ENCODE peak calls at places on chromosomes 11 and 22, in eight cellular contexts. Y is fibroblast of mammary gland; C is ACHN; R is activated CD4-positive, alpha-beta memory T cell treated with anti-CD3 and anti-CD28 coated beads, Interleukin-2, amount 10 ng/mL, durations not matched to agents 7 days and 5 days; F is activated CD8-positive, alpha-beta T cell treated with anti-CD3 and anti-CD28 coated beads for 36 hours; M is activated T-helper 9 cell treated with anti-CD3 and anti-CD28 coated beads, Interleukin-2, amount 50 U/mL, for 16 hours; S is OCI-LY7; O is activated CD4-positive, alpha-beta T cell treated with anti-CD3 and anti-CD28 coated beads for 24 hours. X is an unnamed sample.

GRCh38 chr11:36249271-36249670 is 40.0 kb downstream of the COMMD9 start:
- DNase-seq in R (no peak), O (no peak), S (no peak), Y (peak; percentile 94), F (peak; percentile 7), M (no peak), C (peak; percentile 30), X (peak; percentile 26)

GRCh38 chr22:43878079-43878795 is 13.6 kb downstream of the PNPLA5 start:
- DNase-seq in O (no peak), C (no peak), R (no peak), Y (peak; percentile 44), F (no peak), M (no peak), S (no peak), X (no peak)

GRCh38 chr22:38694945-38695344 is 5.8 kb downstream of the JOSD1 start:
- DNase-seq in C (no peak), F (no peak), Y (no peak), R (no peak), O (no peak), M (no peak), S (no peak), X (no peak)

GRCh38 chr11:132540586-132540985 is 991.7 kb downstream of the OPCML start:
- DNase-seq in C (no peak), R (no peak), S (no peak), F (no peak), M (no peak), Y (no peak), O (no peak), X (no peak)

GRCh38 chr11:416051-416756 is 1.4 kb upstream of the SIGIRR start:
- DNase-seq in Y (no peak), S (no peak), F (peak; percentile 40), O (no peak), R (no peak), C (no peak), M (no peak), X (peak; percentile 61)

GRCh38 chr11:105524286-105524685 is 85.6 kb upstream of the GRIA4 start:
- DNase-seq in F (no peak), Y (no peak), M (no peak), C (no peak), S (no peak), R (no peak), O (no peak), X (no peak)

GRCh38 chr11:68828155-68828931 is 13.4 kb downstream of the CPT1A start:
- DNase-seq in M (no peak), C (no peak), R (no peak), F (no peak), O (no peak), S (no peak), Y (no peak), X (peak; percentile 95)

GRCh38 chr11:2655320-2655719 is 44.5 kb downstream of the KCNQ1OT1 start:
- DNase-seq in R (no peak), O (no peak), M (no peak), Y (no peak), F (no peak), C (no peak), S (no peak), X (no peak)

GRCh38 chr22:42286205-42286604 is 15.8 kb upstream of the TCF20 start:
- DNase-seq in F (no peak), Y (no peak), R (peak; percentile 59), M (no peak), O (no peak), S (peak; percentile 72), C (no peak), X (peak; percentile 65)

GRCh38 chr11:46659908-46660307 is 40.5 kb downstream of the ARHGAP1 start:
- DNase-seq in F (no peak), O (no peak), Y (peak; percentile 81), R (no peak), C (no peak), S (no peak), M (no peak), X (peak; percentile 97)

GRCh38 chr11:27693398-27693797 is 6.9 kb downstream of the BDNF start:
- DNase-seq in Y (no peak), C (no peak), S (no peak), M (no peak), F (no peak), O (no peak), R (no peak), X (no peak)

GRCh38 chr22:31102441-31103081 is 4.8 kb downstream of the SELENOM start:
- DNase-seq in O (no peak), F (no peak), R (no peak), M (no peak), Y (peak; percentile 96), C (peak; percentile 17), S (no peak), X (peak; percentile 66)

GRCh38 chr22:49847751-49848689 is 5.6 kb upstream of the ZBED4 start:
- DNase-seq in S (no peak), R (no peak), F (no peak), C (no peak), M (no peak), Y (no peak), O (no peak), X (peak; percentile 74)

GRCh38 chr11:86869966-86870570 is 69.7 kb downstream of the PRSS23 start:
- DNase-seq in R (peak; percentile 55), S (peak; percentile 53), Y (peak; percentile 70), M (peak; percentile 4), C (peak; percentile 57), O (peak; percentile 19), F (peak; percentile 67), X (peak; percentile 54)

GRCh38 chr11:118820412-118821357 is 29.7 kb upstream of the DDX6 start:
- DNase-seq in S (peak; percentile 91), O (no peak), C (peak; percentile 73), Y (peak; percentile 19), R (peak; percentile 18), M (no peak), F (peak; percentile 44), X (no peak)

GRCh38 chr22:23399367-23400285 is 180.5 kb downstream of the IGLL1 start:
- DNase-seq in O (no peak), M (no peak), Y (no peak), F (no peak), S (no peak), R (no peak), C (no peak), X (no peak)